ENCODE peak calls at places on chromosomes 4 and X, in six cellular contexts. P is A549, A is breast epithelium, R is heart right ventricle, I is HCT116, T is psoas muscle. U is an unnamed sample.

GRCh38 chr4:1503583-1504471 is 97.6 kb upstream of the NKX1-1 start:
- DNase-seq in P (no peak), R (no peak), A (no peak), T (peak), I (no peak), U (no peak)

GRCh38 chr4:37138789-37139188 is 105.8 kb upstream of the NWD2 start:
- DNase-seq in R (no peak), A (no peak), P (no peak), I (no peak), T (no peak), U (no peak)

GRCh38 chr4:1082215-1083182 is 30.9 kb downstream of the RNF212 start:
- DNase-seq in A (peak), R (peak), I (no peak), T (peak), P (peak), U (no peak)

GRCh38 chr4:47842985-47843384 is 5.1 kb upstream of the CORIN start:
- DNase-seq in T (no peak), P (no peak), I (no peak), R (no peak), A (no peak), U (no peak)

GRCh38 chr4:633406-633805 is 8.0 kb downstream of the PDE6B start:
- DNase-seq in R (no peak), A (no peak), I (no peak), P (no peak), T (peak), U (no peak)

GRCh38 chr4:8759987-8760386 is 111.7 kb downstream of the HMX1 start:
- DNase-seq in A (no peak), P (no peak), I (no peak), R (no peak), T (no peak), U (no peak)

GRCh38 chr4:6343950-6344408 is 74.3 kb downstream of the WFS1 start:
- DNase-seq in I (peak), T (no peak), P (peak), A (no peak), R (no peak), U (no peak)

GRCh38 chr4:54231419-54232150 is 2.5 kb downstream of the PDGFRA start:
- DNase-seq in T (peak), A (peak), P (no peak), R (peak), I (no peak), U (no peak)

GRCh38 chr4:9927317-9928007 is 93.8 kb downstream of the SLC2A9 start:
- DNase-seq in A (no peak), I (no peak), P (no peak), T (no peak), R (no peak), U (no peak)

GRCh38 chrX:97158270-97158669 is 274.6 kb downstream of the RPA4 start:
- DNase-seq in I (no peak), T (no peak), P (no peak), A (no peak), R (no peak), U (no peak)

GRCh38 chr4:134628074-134628473 is 426.5 kb upstream of the PABPC4L start:
- DNase-seq in P (no peak), I (no peak), A (no peak), T (no peak), R (no peak), U (no peak)

GRCh38 chr4:125181804-125182203 is 133.0 kb upstream of the FAT4 start:
- DNase-seq in P (no peak), I (no peak), A (no peak), R (no peak), T (no peak), U (no peak)

GRCh38 chr4:156634612-156635011 is 337.0 kb downstream of the PDGFC start:
- DNase-seq in P (no peak), I (no peak), T (no peak), A (no peak), R (no peak), U (no peak)

GRCh38 chr4:86968477-86969015 is 33.7 kb downstream of the AFF1 start:
- DNase-seq in A (no peak), T (no peak), P (no peak), I (no peak), R (no peak), U (no peak)

GRCh38 chr4:7160439-7160838 is 31.9 kb upstream of the SORCS2 start:
- DNase-seq in P (no peak), R (no peak), I (no peak), T (no peak), A (no peak), U (no peak)

GRCh38 chr4:170193496-170193895 is 103.7 kb upstream of the AADAT start:
- DNase-seq in P (no peak), T (no peak), A (no peak), I (no peak), R (no peak), U (no peak)

GRCh38 chrX:31889028-31889427 is 817.2 kb upstream of the FTHL17 start:
- DNase-seq in R (no peak), A (no peak), P (no peak), T (no peak), I (no peak), U (no peak)

GRCh38 chr4:183287309-183287659 is 32.8 kb downstream of the CLDN22 start:
- DNase-seq in I (no peak), A (no peak), P (no peak), R (no peak), T (no peak), U (no peak)

GRCh38 chr4:139887962-139888735 is 222.5 kb downstream of the MGST2 start:
- DNase-seq in I (no peak), T (no peak), A (peak), P (no peak), R (no peak), U (no peak)

GRCh38 chr4:31964691-31965090 is 1244.5 kb downstream of the PCDH7 start:
- DNase-seq in T (no peak), R (no peak), P (no peak), I (no peak), A (no peak), U (no peak)

GRCh38 chrX:151973262-151973661 is 1.2 kb downstream of the GABRE start:
- DNase-seq in I (no peak), T (no peak), R (no peak), P (no peak), A (no peak), U (no peak)

GRCh38 chrX:107715331-107716044 is 60.1 kb downstream of the TSC22D3 start:
- DNase-seq in R (no peak), T (peak), A (no peak), I (no peak), P (no peak), U (no peak)

GRCh38 chrX:149950681-149951080 is 12.4 kb upstream of the EOLA2 start:
- DNase-seq in A (no peak), I (peak), T (no peak), R (no peak), P (peak), U (no peak)

GRCh38 chr4:122576261-122577188 is 44.3 kb downstream of the IL21 start:
- DNase-seq in P (peak), R (no peak), I (peak), T (no peak), A (no peak), U (peak)

GRCh38 chrX:63930140-63930539 is 145.1 kb upstream of the ARHGEF9 start:
- DNase-seq in I (peak), R (no peak), T (no peak), A (no peak), P (no peak), U (no peak)

GRCh38 chr4:88291003-88291402 is 6.6 kb upstream of the PPM1K start:
- DNase-seq in R (no peak), P (no peak), A (no peak), I (peak), T (no peak), U (no peak)

GRCh38 chr4:110595583-110595982 is 27.3 kb downstream of the PITX2 start:
- DNase-seq in T (no peak), P (no peak), R (no peak), A (no peak), I (no peak), U (no peak)

GRCh38 chrX:8755813-8756212 is 23.9 kb upstream of the ANOS1 start:
- DNase-seq in P (no peak), T (no peak), R (no peak), I (no peak), A (no peak), U (no peak)

GRCh38 chr4:5051210-5051691 is at the start of gene STK32B:
- DNase-seq in I (no peak), A (no peak), P (peak), R (peak), T (peak), U (no peak)

GRCh38 chr4:81510643-81511189 is 39.0 kb upstream of the RASGEF1B start:
- DNase-seq in R (no peak), T (no peak), P (no peak), I (no peak), A (no peak), U (no peak)

GRCh38 chr4:73682508-73682907 is 57.9 kb upstream of the CXCL8 start:
- DNase-seq in P (no peak), R (no peak), T (no peak), I (no peak), A (no peak), U (no peak)

GRCh38 chrX:106168107-106168506 is at the start of gene PWWP3B:
- DNase-seq in A (no peak), T (peak), I (peak), R (peak), P (no peak), U (no peak)

GRCh38 chrX:106171293-106171692 is 3.2 kb downstream of the PWWP3B start:
- DNase-seq in P (no peak), R (no peak), A (no peak), T (no peak), I (no peak), U (no peak)

GRCh38 chrX:106170318-106170717 is 2.2 kb downstream of the PWWP3B start:
- DNase-seq in I (peak), P (no peak), A (no peak), R (no peak), T (no peak), U (no peak)
- TF ChIP-seq CTCF in I (peak), P (no peak), A (peak), R (peak), T (peak), U (no peak)

GRCh38 chr4:11416071-11416766 is 12.5 kb downstream of the HS3ST1 start:
- DNase-seq in T (no peak), R (no peak), P (no peak), A (no peak), I (no peak), U (no peak)
- H3K27ac ChIP-seq in T (no peak), R (no peak), P (no peak), A (no peak), I (no peak), U (no peak)

GRCh38 chr4:25792200-25792791 is 70.5 kb downstream of the SEL1L3 start:
- DNase-seq in A (no peak), R (no peak), T (no peak), I (peak), P (peak), U (no peak)
- TF ChIP-seq CTCF in A (no peak), R (peak), T (no peak), I (peak), P (peak), U (no peak)

GRCh38 chrX:15619053-15619772 is 18.5 kb upstream of the ACE2 start:
- DNase-seq in R (no peak), T (no peak), A (peak), P (peak), I (peak), U (no peak)
- H3K27ac ChIP-seq in R (no peak), T (peak), A (peak), P (no peak), I (peak), U (no peak)

DNA sequence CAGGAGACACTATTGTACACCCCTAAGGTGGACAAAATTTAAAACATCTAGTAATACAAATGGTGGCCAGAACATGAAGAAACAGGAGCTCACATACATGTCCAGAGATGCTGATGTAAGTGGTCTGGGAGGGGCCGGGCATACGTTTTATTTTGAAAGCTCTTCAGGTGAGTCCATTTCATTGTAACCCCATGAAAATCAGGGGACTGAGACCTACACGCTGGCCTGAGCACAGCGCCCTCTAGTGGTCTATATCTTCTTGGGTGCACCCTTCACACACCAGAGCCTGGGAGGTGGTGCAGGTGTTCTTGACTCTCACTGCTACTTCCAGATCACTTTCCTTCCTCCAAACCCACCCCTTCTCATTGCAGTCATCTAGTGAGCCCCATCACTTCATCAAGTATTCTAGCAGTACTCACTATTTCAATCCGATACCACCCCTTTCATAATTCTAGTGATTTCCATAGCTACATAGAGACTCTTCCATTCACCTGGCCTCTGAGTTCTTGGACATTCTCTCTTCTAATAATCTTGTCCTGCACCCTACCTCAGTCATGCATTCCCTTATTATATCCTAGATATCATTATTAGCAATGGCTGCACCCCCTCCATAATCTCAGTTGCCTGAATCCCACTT is 4.3 kb upstream of the TLR6 start:
- DNase-seq in I (peak), T (no peak), P (peak), A (no peak), R (no peak), U (peak)
- TF ChIP-seq CTCF in I (peak), T (peak), P (peak), A (no peak), R (peak), U (peak)

U was measured in CD4-positive, alpha-beta T cell.